ENCODE peak calls at places on chromosomes 5 and 9, in five cellular contexts. C is right cardiac atrium, R is AG04449, F is Caki2, G is HuH-7.5. Q is an unnamed sample.

GRCh38 chr5:114179134-114179533 is 182.7 kb upstream of the KCNN2 start:
- DNase-seq in C (no peak), R (no peak), F (no peak), G (no peak), Q (no peak)

GRCh38 chr9:79632060-79632459 is 60.3 kb downstream of the TLE4 start:
- DNase-seq in C (no peak), R (no peak), F (no peak), G (no peak), Q (no peak)

GRCh38 chr9:86464242-86464641 is 110.0 kb upstream of the TUT7 start:
- DNase-seq in C (peak), R (no peak), F (no peak), G (no peak), Q (no peak)

GRCh38 chr9:99954108-99954507 is 47.7 kb downstream of the STX17 start:
- DNase-seq in C (no peak), R (no peak), F (no peak), G (no peak), Q (no peak)

GRCh38 chr5:159406571-159406970 is 76.3 kb upstream of the IL12B start:
- DNase-seq in C (no peak), R (no peak), F (no peak), G (no peak), Q (no peak)

GRCh38 chr9:21919377-21920362 is 74.5 kb downstream of the CDKN2A start:
- DNase-seq in C (no peak), R (peak), F (peak), G (no peak), Q (peak)

GRCh38 chr5:40486437-40487270 is 193.1 kb upstream of the PTGER4 start:
- DNase-seq in C (no peak), R (no peak), F (peak), G (no peak), Q (peak)

GRCh38 chr5:31678180-31678579 is 39.2 kb downstream of the PDZD2 start:
- DNase-seq in C (no peak), R (no peak), F (no peak), G (no peak), Q (no peak)

GRCh38 chr5:55104966-55105701 is 2.7 kb downstream of the GZMA start:
- DNase-seq in C (no peak), R (no peak), F (no peak), G (no peak), Q (no peak)

GRCh38 chr9:101268426-101268825 is 116.4 kb downstream of the BAAT start:
- DNase-seq in C (no peak), R (no peak), F (no peak), G (no peak), Q (no peak)

GRCh38 chr9:113005777-113006176 is 6.2 kb downstream of the ZNF883 start:
- DNase-seq in C (no peak), R (no peak), F (no peak), G (no peak), Q (no peak)

GRCh38 chr5:106397700-106398099 is 1273.0 kb downstream of the EFNA5 start:
- DNase-seq in C (no peak), R (peak), F (peak), G (no peak), Q (no peak)

GRCh38 chr9:79939819-79940218 is 368.1 kb downstream of the TLE4 start:
- DNase-seq in C (no peak), R (no peak), F (no peak), G (no peak), Q (no peak)

GRCh38 chr9:80948876-80949275 is 740.5 kb downstream of the TLE1 start:
- DNase-seq in C (no peak), R (no peak), F (no peak), G (no peak), Q (no peak)

GRCh38 chr5:114419941-114420340 is 58.1 kb downstream of the KCNN2 start:
- DNase-seq in C (no peak), R (peak), F (no peak), G (no peak), Q (no peak)

GRCh38 chr9:129836342-129837007 is 1.2 kb downstream of the USP20 start:
- DNase-seq in C (peak), R (no peak), F (no peak), G (no peak), Q (peak)

GRCh38 chr9:21559402-21560280 is 77.5 kb upstream of the IFNE start:
- DNase-seq in C (peak), R (no peak), F (peak), G (peak), Q (peak)

GRCh38 chr5:158882660-158883059 is 217.1 kb downstream of the EBF1 start:
- DNase-seq in C (no peak), R (no peak), F (no peak), G (no peak), Q (no peak)

GRCh38 chr5:179195561-179196419 is 135.6 kb downstream of the ZNF354C start:
- DNase-seq in C (peak), R (no peak), F (no peak), G (no peak), Q (no peak)

Q was measured in GM19239.